ENCODE peak calls at places on chromosomes 7 and 10, in eight cellular contexts. W is stimulated activated CD8-positive, alpha-beta memory T cell treated with anti-CD3 and anti-CD28 coated beads, Interleukin-2, amount 100 ng/mL, for 48 hours; J is mucosa of gallbladder; U is iris pigment epithelial cell; E is LoVo; O is kidney tubule cell; V is BJ; N is caudate nucleus. B is an unnamed sample.

GRCh38 chr7:121752706-121753105 is 120.3 kb upstream of the PTPRZ1 start:
- DNase-seq in W (no peak), J (no peak), U (peak; percentile 11), E (peak; percentile 22), O (peak; percentile 27), V (no peak), N (no peak), B (no peak)

GRCh38 chr10:78744521-78745090 is 324.2 kb upstream of the ZMIZ1 start:
- DNase-seq in W (no peak), J (no peak), U (no peak), E (no peak), O (peak; percentile 38), V (no peak), N (no peak), B (no peak)

GRCh38 chr10:33137356-33138007 is 179.5 kb upstream of the ITGB1 start:
- DNase-seq in W (no peak), J (no peak), U (no peak), E (no peak), O (peak; percentile 71), V (no peak), N (no peak), B (no peak)

GRCh38 chr10:271201-271600 is 135.9 kb downstream of the ZMYND11 start:
- DNase-seq in W (no peak), J (no peak), U (peak; percentile 15), E (no peak), O (no peak), V (no peak), N (no peak), B (no peak)

GRCh38 chr7:155727616-155728015 is 83.2 kb downstream of the RBM33 start:
- DNase-seq in W (no peak), J (no peak), U (no peak), E (no peak), O (no peak), V (no peak), N (no peak), B (no peak)

GRCh38 chr7:114930107-114930521 is 8.2 kb downstream of the MDFIC start:
- DNase-seq in W (no peak), J (no peak), U (no peak), E (no peak), O (no peak), V (no peak), N (no peak), B (no peak)

GRCh38 chr7:107551936-107552335 is 11.8 kb downstream of the COG5 start:
- DNase-seq in W (no peak), J (no peak), U (peak; percentile 70), E (no peak), O (no peak), V (no peak), N (no peak), B (no peak)

GRCh38 chr10:117662790-117663540 is 120.4 kb downstream of the EMX2 start:
- DNase-seq in W (no peak), J (no peak), U (no peak), E (no peak), O (peak; percentile 22), V (no peak), N (no peak), B (no peak)

GRCh38 chr7:31172071-31172470 is 120.0 kb downstream of the ADCYAP1R1 start:
- DNase-seq in W (no peak), J (no peak), U (no peak), E (no peak), O (no peak), V (no peak), N (no peak), B (no peak)

GRCh38 chr7:114364151-114364550 is 50.5 kb upstream of the FOXP2 start:
- DNase-seq in W (no peak), J (no peak), U (no peak), E (no peak), O (no peak), V (no peak), N (no peak), B (no peak)

GRCh38 chr10:116593139-116593740 is 2.5 kb downstream of the PNLIPRP1 start:
- DNase-seq in W (no peak), J (no peak), U (no peak), E (no peak), O (no peak), V (no peak), N (no peak), B (no peak)

GRCh38 chr7:26151096-26151495 is 902 bp upstream of the NFE2L3 start:
- DNase-seq in W (no peak), J (no peak), U (no peak), E (no peak), O (no peak), V (no peak), N (no peak), B (no peak)

GRCh38 chr10:45000138-45000763 is 472 bp upstream of the ZNF22 start:
- DNase-seq in W (no peak), J (peak; percentile 84), U (peak; percentile 86), E (no peak), O (peak; percentile 46), V (no peak), N (no peak), B (peak; percentile 55)

GRCh38 chr10:12380999-12381398 is 31.7 kb downstream of the CAMK1D start:
- DNase-seq in W (no peak), J (no peak), U (no peak), E (no peak), O (no peak), V (no peak), N (no peak), B (peak; percentile 36)

GRCh38 chr10:119211625-119212441 is 4.5 kb downstream of the GRK5 start:
- DNase-seq in W (no peak), J (no peak), U (peak; percentile 63), E (no peak), O (no peak), V (no peak), N (no peak), B (no peak)

GRCh38 chr10:111516144-111516543 is 439.3 kb downstream of the ADRA2A start:
- DNase-seq in W (no peak), J (no peak), U (no peak), E (no peak), O (no peak), V (no peak), N (no peak), B (no peak)

GRCh38 chr10:123991622-123992570 is 100.3 kb upstream of the CPXM2 start:
- DNase-seq in W (no peak), J (peak; percentile 10), U (no peak), E (no peak), O (no peak), V (no peak), N (no peak), B (no peak)

GRCh38 chr10:51224610-51225230 is 150.4 kb downstream of the PRKG1 start:
- DNase-seq in W (no peak), J (no peak), U (peak; percentile 83), E (no peak), O (no peak), V (peak; percentile 78), N (no peak), B (no peak)

GRCh38 chr7:4809091-4809591 is 33.7 kb downstream of the AP5Z1 start:
- DNase-seq in W (no peak), J (no peak), U (no peak), E (no peak), O (no peak), V (no peak), N (no peak), B (no peak)

GRCh38 chr7:111082351-111082750 is 8.6 kb upstream of the LRRN3 start:
- DNase-seq in W (no peak), J (no peak), U (peak; percentile 57), E (no peak), O (no peak), V (peak; percentile 76), N (no peak), B (no peak)

GRCh38 chr7:104207348-104207730 is 474 bp downstream of the ORC5 start:
- DNase-seq in W (no peak), J (no peak), U (peak; percentile 40), E (peak; percentile 12), O (peak; percentile 31), V (no peak), N (no peak), B (peak; percentile 20)

GRCh38 chr7:116527521-116527920 is 2.7 kb downstream of the CAV1 start:
- DNase-seq in W (no peak), J (no peak), U (no peak), E (no peak), O (no peak), V (no peak), N (no peak), B (no peak)

GRCh38 chr10:112366992-112367391 is 6.9 kb upstream of the ACSL5 start:
- DNase-seq in W (no peak), J (no peak), U (no peak), E (no peak), O (no peak), V (no peak), N (no peak), B (no peak)

GRCh38 chr10:122143238-122143841 is 127.8 kb upstream of the BTBD16 start:
- DNase-seq in W (no peak), J (no peak), U (no peak), E (no peak), O (no peak), V (no peak), N (peak; percentile 34), B (no peak)

B was measured in colonic mucosa.